ENCODE peak calls at places on chromosomes 6 and 20, in four cellular contexts. One of them, this sample, is unnamed.

GRCh38 chr20:13101276-13101675 is 92.5 kb downstream of the SPTLC3 start:
- DNase-seq in stimulated activated CD8-positive, alpha-beta memory T cell treated with anti-CD3 and anti-CD28 coated beads, Interleukin-12 subunit alpha, Interleukin-12 subunit beta, amount 100 ng/mL, for 4 hours: no peak
- DNase-seq in fibroblast of villous mesenchyme: no peak
- DNase-seq in cardiac muscle cell: no peak
- DNase-seq in this sample: no peak

GRCh38 chr20:47397652-47398301 is 41.3 kb upstream of the ZMYND8 start:
- DNase-seq in stimulated activated CD8-positive, alpha-beta memory T cell treated with anti-CD3 and anti-CD28 coated beads, Interleukin-12 subunit alpha, Interleukin-12 subunit beta, amount 100 ng/mL, for 4 hours: no peak
- DNase-seq in cardiac muscle cell: no peak
- DNase-seq in fibroblast of villous mesenchyme: no peak
- DNase-seq in this sample: no peak

GRCh38 chr20:47086316-47086715 is 191.7 kb downstream of the EYA2 start:
- DNase-seq in fibroblast of villous mesenchyme: no peak
- DNase-seq in stimulated activated CD8-positive, alpha-beta memory T cell treated with anti-CD3 and anti-CD28 coated beads, Interleukin-12 subunit alpha, Interleukin-12 subunit beta, amount 100 ng/mL, for 4 hours: no peak
- DNase-seq in cardiac muscle cell: no peak
- DNase-seq in this sample: no peak

GRCh38 chr6:4575724-4576123 is 200.5 kb upstream of the CDYL start:
- DNase-seq in fibroblast of villous mesenchyme: peak
- DNase-seq in cardiac muscle cell: no peak
- DNase-seq in stimulated activated CD8-positive, alpha-beta memory T cell treated with anti-CD3 and anti-CD28 coated beads, Interleukin-12 subunit alpha, Interleukin-12 subunit beta, amount 100 ng/mL, for 4 hours: no peak
- DNase-seq in this sample: no peak

GRCh38 chr6:16305246-16305725 is 66.9 kb downstream of the GMPR start:
- DNase-seq in cardiac muscle cell: no peak
- DNase-seq in fibroblast of villous mesenchyme: no peak
- DNase-seq in stimulated activated CD8-positive, alpha-beta memory T cell treated with anti-CD3 and anti-CD28 coated beads, Interleukin-12 subunit alpha, Interleukin-12 subunit beta, amount 100 ng/mL, for 4 hours: no peak
- DNase-seq in this sample: no peak

GRCh38 chr20:61166324-61166723 is 85.7 kb upstream of the CDH4 start:
- DNase-seq in stimulated activated CD8-positive, alpha-beta memory T cell treated with anti-CD3 and anti-CD28 coated beads, Interleukin-12 subunit alpha, Interleukin-12 subunit beta, amount 100 ng/mL, for 4 hours: no peak
- DNase-seq in fibroblast of villous mesenchyme: peak
- DNase-seq in cardiac muscle cell: no peak
- DNase-seq in this sample: peak

GRCh38 chr6:168147205-168147738 is 68.3 kb upstream of the FRMD1 start:
- DNase-seq in fibroblast of villous mesenchyme: no peak
- DNase-seq in stimulated activated CD8-positive, alpha-beta memory T cell treated with anti-CD3 and anti-CD28 coated beads, Interleukin-12 subunit alpha, Interleukin-12 subunit beta, amount 100 ng/mL, for 4 hours: no peak
- DNase-seq in cardiac muscle cell: no peak
- DNase-seq in this sample: no peak

GRCh38 chr6:38518511-38519304 is 121.0 kb downstream of the BTBD9 start:
- DNase-seq in cardiac muscle cell: no peak
- DNase-seq in fibroblast of villous mesenchyme: no peak
- DNase-seq in stimulated activated CD8-positive, alpha-beta memory T cell treated with anti-CD3 and anti-CD28 coated beads, Interleukin-12 subunit alpha, Interleukin-12 subunit beta, amount 100 ng/mL, for 4 hours: no peak
- DNase-seq in this sample: no peak

GRCh38 chr20:10541668-10542411 is 106.7 kb downstream of the SLX4IP start:
- DNase-seq in stimulated activated CD8-positive, alpha-beta memory T cell treated with anti-CD3 and anti-CD28 coated beads, Interleukin-12 subunit alpha, Interleukin-12 subunit beta, amount 100 ng/mL, for 4 hours: no peak
- DNase-seq in fibroblast of villous mesenchyme: no peak
- DNase-seq in cardiac muscle cell: no peak
- DNase-seq in this sample: no peak

GRCh38 chr6:151807513-151808330 is at the start of gene ESR1:
- DNase-seq in fibroblast of villous mesenchyme: no peak
- DNase-seq in stimulated activated CD8-positive, alpha-beta memory T cell treated with anti-CD3 and anti-CD28 coated beads, Interleukin-12 subunit alpha, Interleukin-12 subunit beta, amount 100 ng/mL, for 4 hours: no peak
- DNase-seq in cardiac muscle cell: peak
- DNase-seq in this sample: no peak

GRCh38 chr6:68559716-68560115 is 75.4 kb upstream of the ADGRB3 start:
- DNase-seq in stimulated activated CD8-positive, alpha-beta memory T cell treated with anti-CD3 and anti-CD28 coated beads, Interleukin-12 subunit alpha, Interleukin-12 subunit beta, amount 100 ng/mL, for 4 hours: no peak
- DNase-seq in fibroblast of villous mesenchyme: no peak
- DNase-seq in cardiac muscle cell: no peak
- DNase-seq in this sample: no peak

GRCh38 chr20:37990571-37991151 is 42.6 kb downstream of the TTI1 start:
- DNase-seq in cardiac muscle cell: peak
- DNase-seq in stimulated activated CD8-positive, alpha-beta memory T cell treated with anti-CD3 and anti-CD28 coated beads, Interleukin-12 subunit alpha, Interleukin-12 subunit beta, amount 100 ng/mL, for 4 hours: peak
- DNase-seq in fibroblast of villous mesenchyme: peak
- DNase-seq in this sample: no peak